ENCODE peak calls at places on chromosome 17, in six cellular contexts. One of them, this sample, is unnamed.

GRCh38 chr17:9241371-9241712 is 220.0 kb downstream of the NTN1 start:
- DNase-seq in stomach: peak
- DNase-seq in fibroblast of villous mesenchyme: peak
- DNase-seq in K562: no peak
- DNase-seq in cardiac fibroblast: no peak
- DNase-seq in endodermal cell: no peak
- DNase-seq in this sample: no peak

GRCh38 chr17:80034654-80034976 is 1.1 kb downstream of the TBC1D16 start:
- DNase-seq in stomach: no peak
- DNase-seq in fibroblast of villous mesenchyme: no peak
- DNase-seq in K562: no peak
- DNase-seq in cardiac fibroblast: no peak
- DNase-seq in endodermal cell: no peak
- DNase-seq in this sample: no peak

GRCh38 chr17:37103191-37103590 is 154.4 kb downstream of the AATF start:
- DNase-seq in stomach: no peak
- DNase-seq in fibroblast of villous mesenchyme: no peak
- DNase-seq in K562: no peak
- DNase-seq in cardiac fibroblast: no peak
- DNase-seq in endodermal cell: peak
- DNase-seq in this sample: no peak

GRCh38 chr17:45342306-45342705 is 25.5 kb upstream of the MAP3K14 start:
- DNase-seq in stomach: no peak
- DNase-seq in fibroblast of villous mesenchyme: no peak
- DNase-seq in K562: no peak
- DNase-seq in cardiac fibroblast: no peak
- DNase-seq in endodermal cell: no peak
- DNase-seq in this sample: no peak

GRCh38 chr17:79192503-79193500 is 118.2 kb downstream of the ENGASE start:
- DNase-seq in stomach: no peak
- DNase-seq in fibroblast of villous mesenchyme: peak
- DNase-seq in K562: peak
- DNase-seq in cardiac fibroblast: peak
- DNase-seq in endodermal cell: peak
- DNase-seq in this sample: peak

GRCh38 chr17:42913527-42913926 is 12.9 kb downstream of the G6PC1 start:
- DNase-seq in stomach: no peak
- DNase-seq in fibroblast of villous mesenchyme: no peak
- DNase-seq in K562: no peak
- DNase-seq in cardiac fibroblast: no peak
- DNase-seq in endodermal cell: no peak
- DNase-seq in this sample: no peak

GRCh38 chr17:8057691-8058114 is 18.8 kb downstream of the ALOX15B start:
- DNase-seq in stomach: peak
- DNase-seq in fibroblast of villous mesenchyme: peak
- DNase-seq in K562: peak
- DNase-seq in cardiac fibroblast: peak
- DNase-seq in endodermal cell: peak
- DNase-seq in this sample: peak

GRCh38 chr17:49850772-49851386 is 3.0 kb upstream of the TAC4 start:
- DNase-seq in stomach: no peak
- DNase-seq in fibroblast of villous mesenchyme: no peak
- DNase-seq in K562: no peak
- DNase-seq in cardiac fibroblast: no peak
- DNase-seq in endodermal cell: peak
- DNase-seq in this sample: peak

GRCh38 chr17:4209611-4210010 is 54.2 kb downstream of the ANKFY1 start:
- DNase-seq in stomach: no peak
- DNase-seq in fibroblast of villous mesenchyme: no peak
- DNase-seq in K562: no peak
- DNase-seq in cardiac fibroblast: no peak
- DNase-seq in endodermal cell: no peak
- DNase-seq in this sample: no peak

GRCh38 chr17:5097101-5097834 is 14.4 kb downstream of the ZNF232 start:
- DNase-seq in stomach: peak
- DNase-seq in fibroblast of villous mesenchyme: no peak
- DNase-seq in K562: no peak
- DNase-seq in cardiac fibroblast: no peak
- DNase-seq in endodermal cell: peak
- DNase-seq in this sample: peak

GRCh38 chr17:77602062-77602746 is 356.3 kb upstream of the TNRC6C start:
- DNase-seq in stomach: peak
- DNase-seq in fibroblast of villous mesenchyme: peak
- DNase-seq in K562: no peak
- DNase-seq in cardiac fibroblast: peak
- DNase-seq in endodermal cell: no peak
- DNase-seq in this sample: no peak

GRCh38 chr17:12256380-12256995 is 235.8 kb downstream of the MAP2K4 start:
- DNase-seq in stomach: peak
- DNase-seq in fibroblast of villous mesenchyme: peak
- DNase-seq in K562: peak
- DNase-seq in cardiac fibroblast: peak
- DNase-seq in endodermal cell: no peak
- DNase-seq in this sample: peak

GRCh38 chr17:57707892-57708291 is 37.2 kb downstream of the CCDC182 start:
- DNase-seq in stomach: no peak
- DNase-seq in fibroblast of villous mesenchyme: no peak
- DNase-seq in K562: no peak
- DNase-seq in cardiac fibroblast: no peak
- DNase-seq in endodermal cell: peak
- DNase-seq in this sample: peak

GRCh38 chr17:75983501-75984181 is 4.6 kb downstream of the TEN1 start:
- DNase-seq in stomach: peak
- DNase-seq in fibroblast of villous mesenchyme: no peak
- DNase-seq in K562: peak
- DNase-seq in cardiac fibroblast: no peak
- DNase-seq in endodermal cell: peak
- DNase-seq in this sample: no peak

GRCh38 chr17:79777166-79777843 is 643 bp upstream of the CBX2 start:
- DNase-seq in stomach: peak
- DNase-seq in fibroblast of villous mesenchyme: peak
- DNase-seq in K562: peak
- DNase-seq in cardiac fibroblast: peak
- DNase-seq in endodermal cell: peak
- DNase-seq in this sample: peak

GRCh38 chr17:77174928-77175720 is 34.4 kb downstream of the SEC14L1 start:
- DNase-seq in stomach: peak
- DNase-seq in fibroblast of villous mesenchyme: no peak
- DNase-seq in K562: no peak
- DNase-seq in cardiac fibroblast: no peak
- DNase-seq in endodermal cell: no peak
- DNase-seq in this sample: no peak

GRCh38 chr17:64355536-64356303 is 34.9 kb downstream of the PECAM1 start:
- DNase-seq in stomach: no peak
- DNase-seq in fibroblast of villous mesenchyme: no peak
- DNase-seq in K562: no peak
- DNase-seq in cardiac fibroblast: peak
- DNase-seq in endodermal cell: no peak
- DNase-seq in this sample: no peak

GRCh38 chr17:21098934-21099687 is 27.7 kb upstream of the DHRS7B start:
- DNase-seq in stomach: peak
- DNase-seq in fibroblast of villous mesenchyme: peak
- DNase-seq in K562: peak
- DNase-seq in cardiac fibroblast: peak
- DNase-seq in endodermal cell: peak
- DNase-seq in this sample: peak

GRCh38 chr17:57674894-57675293 is 70.2 kb downstream of the CCDC182 start:
- DNase-seq in stomach: no peak
- DNase-seq in fibroblast of villous mesenchyme: no peak
- DNase-seq in K562: no peak
- DNase-seq in cardiac fibroblast: no peak
- DNase-seq in endodermal cell: peak
- DNase-seq in this sample: no peak

GRCh38 chr17:82028966-82029365 is 2.5 kb upstream of the RAC3 start:
- DNase-seq in stomach: no peak
- DNase-seq in fibroblast of villous mesenchyme: no peak
- DNase-seq in K562: no peak
- DNase-seq in cardiac fibroblast: no peak
- DNase-seq in endodermal cell: no peak
- DNase-seq in this sample: no peak

GRCh38 chr17:59381716-59382570 is 50.5 kb downstream of the YPEL2 start:
- DNase-seq in stomach: peak
- DNase-seq in fibroblast of villous mesenchyme: no peak
- DNase-seq in K562: no peak
- DNase-seq in cardiac fibroblast: no peak
- DNase-seq in endodermal cell: no peak
- DNase-seq in this sample: no peak

GRCh38 chr17:12282056-12282455 is 261.4 kb downstream of the MAP2K4 start:
- DNase-seq in stomach: no peak
- DNase-seq in fibroblast of villous mesenchyme: peak
- DNase-seq in K562: no peak
- DNase-seq in cardiac fibroblast: peak
- DNase-seq in endodermal cell: no peak
- DNase-seq in this sample: no peak

GRCh38 chr17:31373150-31374082 is 18.1 kb upstream of the RAB11FIP4 start:
- DNase-seq in stomach: no peak
- DNase-seq in fibroblast of villous mesenchyme: peak
- DNase-seq in K562: peak
- DNase-seq in cardiac fibroblast: peak
- DNase-seq in endodermal cell: no peak
- DNase-seq in this sample: no peak

GRCh38 chr17:37147301-37147812 is 198.6 kb downstream of the AATF start:
- DNase-seq in stomach: no peak
- DNase-seq in fibroblast of villous mesenchyme: no peak
- DNase-seq in K562: no peak
- DNase-seq in cardiac fibroblast: peak
- DNase-seq in endodermal cell: no peak
- DNase-seq in this sample: no peak

GRCh38 chr17:9225305-9226101 is 204.2 kb downstream of the NTN1 start:
- DNase-seq in stomach: no peak
- DNase-seq in fibroblast of villous mesenchyme: no peak
- DNase-seq in K562: no peak
- DNase-seq in cardiac fibroblast: no peak
- DNase-seq in endodermal cell: peak
- DNase-seq in this sample: no peak

GRCh38 chr17:16912021-16912962 is 59.6 kb downstream of the TNFRSF13B start:
- DNase-seq in stomach: peak
- DNase-seq in fibroblast of villous mesenchyme: no peak
- DNase-seq in K562: no peak
- DNase-seq in cardiac fibroblast: no peak
- DNase-seq in endodermal cell: peak
- DNase-seq in this sample: no peak

GRCh38 chr17:83015511-83015910 is 63.9 kb upstream of the METRNL start:
- DNase-seq in stomach: no peak
- DNase-seq in fibroblast of villous mesenchyme: no peak
- DNase-seq in K562: no peak
- DNase-seq in cardiac fibroblast: no peak
- DNase-seq in endodermal cell: peak
- DNase-seq in this sample: no peak

GRCh38 chr17:31413081-31413799 is 21.8 kb downstream of the RAB11FIP4 start:
- DNase-seq in stomach: no peak
- DNase-seq in fibroblast of villous mesenchyme: no peak
- DNase-seq in K562: no peak
- DNase-seq in cardiac fibroblast: no peak
- DNase-seq in endodermal cell: no peak
- DNase-seq in this sample: no peak

GRCh38 chr17:74863420-74864296 is 4.0 kb upstream of the GRIN2C start:
- DNase-seq in stomach: no peak
- DNase-seq in fibroblast of villous mesenchyme: no peak
- DNase-seq in K562: no peak
- DNase-seq in cardiac fibroblast: no peak
- DNase-seq in endodermal cell: no peak
- DNase-seq in this sample: no peak
- TF ChIP-seq CTCF in stomach: no peak
- TF ChIP-seq CTCF in fibroblast of villous mesenchyme: no peak
- TF ChIP-seq CTCF in K562: no peak
- TF ChIP-seq CTCF in cardiac fibroblast: no peak
- TF ChIP-seq CTCF in endodermal cell: no peak
- TF ChIP-seq CTCF in this sample: no peak

GRCh38 chr17:29143894-29144293 is 36.3 kb downstream of the MYO18A start:
- DNase-seq in stomach: no peak
- DNase-seq in fibroblast of villous mesenchyme: peak
- DNase-seq in K562: peak
- DNase-seq in cardiac fibroblast: no peak
- DNase-seq in endodermal cell: peak
- DNase-seq in this sample: peak
- TF ChIP-seq CTCF in stomach: no peak
- TF ChIP-seq CTCF in fibroblast of villous mesenchyme: peak
- TF ChIP-seq CTCF in K562: peak
- TF ChIP-seq CTCF in cardiac fibroblast: peak
- TF ChIP-seq CTCF in endodermal cell: peak
- TF ChIP-seq CTCF in this sample: peak

DNA sequence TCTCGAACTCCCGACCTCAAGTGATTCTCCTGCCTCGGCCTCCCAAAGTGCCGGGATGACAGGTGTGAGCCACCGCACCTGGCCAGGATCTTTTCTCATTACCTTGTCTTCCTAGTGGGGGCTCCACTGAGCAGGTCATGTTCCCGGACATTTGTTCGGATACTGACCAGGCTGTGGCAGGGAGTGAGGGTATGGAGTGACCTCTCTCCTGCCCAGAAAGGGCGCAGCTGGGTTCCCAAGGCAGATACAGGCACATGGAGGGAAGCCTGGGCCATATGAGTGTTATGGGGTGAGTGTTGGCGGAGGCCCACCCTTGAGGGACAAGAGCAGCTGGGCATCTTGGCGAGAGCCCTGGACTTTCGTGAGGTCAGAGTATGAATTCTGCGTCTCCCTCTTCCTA is 5.5 kb downstream of the SERPINF1 start:
- DNase-seq in stomach: no peak
- DNase-seq in fibroblast of villous mesenchyme: no peak
- DNase-seq in K562: no peak
- DNase-seq in cardiac fibroblast: no peak
- DNase-seq in endodermal cell: no peak
- DNase-seq in this sample: no peak
- TF ChIP-seq CTCF in stomach: no peak
- TF ChIP-seq CTCF in fibroblast of villous mesenchyme: no peak
- TF ChIP-seq CTCF in K562: no peak
- TF ChIP-seq CTCF in cardiac fibroblast: no peak
- TF ChIP-seq CTCF in endodermal cell: peak
- TF ChIP-seq CTCF in this sample: no peak

GRCh38 chr17:332558-333322 is 19.9 kb downstream of the RPH3AL start:
- DNase-seq in stomach: no peak
- DNase-seq in fibroblast of villous mesenchyme: peak
- DNase-seq in K562: no peak
- DNase-seq in cardiac fibroblast: peak
- DNase-seq in endodermal cell: peak
- DNase-seq in this sample: no peak
- TF ChIP-seq CTCF in stomach: no peak
- TF ChIP-seq CTCF in fibroblast of villous mesenchyme: no peak
- TF ChIP-seq CTCF in K562: no peak
- TF ChIP-seq CTCF in cardiac fibroblast: no peak
- TF ChIP-seq CTCF in endodermal cell: no peak
- TF ChIP-seq CTCF in this sample: no peak

This sample was measured in nephron progenitor cell.